ENCODE peak calls at places on chromosomes 6 and 20, in seven cellular contexts. One of them, this sample, is unnamed.

GRCh38 chr6:146347690-146348089 is 195.9 kb upstream of the RAB32 start:
- DNase-seq in activated CD8-positive, alpha-beta T cell treated with anti-CD3 and anti-CD28 coated beads for 36 hours: no peak
- DNase-seq in PC-3: no peak
- DNase-seq in SK-N-SH: no peak
- DNase-seq in cardiac muscle cell: no peak
- DNase-seq in HepG2: no peak
- DNase-seq in heart left ventricle: no peak
- DNase-seq in this sample: no peak

GRCh38 chr20:53737404-53738038 is 143.9 kb upstream of the ZNF217 start:
- DNase-seq in activated CD8-positive, alpha-beta T cell treated with anti-CD3 and anti-CD28 coated beads for 36 hours: no peak
- DNase-seq in PC-3: peak; percentile 29
- DNase-seq in SK-N-SH: no peak
- DNase-seq in cardiac muscle cell: no peak
- DNase-seq in HepG2: no peak
- DNase-seq in heart left ventricle: no peak
- DNase-seq in this sample: no peak

GRCh38 chr6:155646443-155646842 is 190.8 kb upstream of the NOX3 start:
- DNase-seq in activated CD8-positive, alpha-beta T cell treated with anti-CD3 and anti-CD28 coated beads for 36 hours: no peak
- DNase-seq in PC-3: no peak
- DNase-seq in SK-N-SH: no peak
- DNase-seq in cardiac muscle cell: no peak
- DNase-seq in HepG2: no peak
- DNase-seq in heart left ventricle: no peak
- DNase-seq in this sample: no peak

GRCh38 chr6:142885182-142885867 is 59.7 kb downstream of the HIVEP2 start:
- DNase-seq in activated CD8-positive, alpha-beta T cell treated with anti-CD3 and anti-CD28 coated beads for 36 hours: peak; percentile 58
- DNase-seq in PC-3: peak; percentile 94
- DNase-seq in SK-N-SH: no peak
- DNase-seq in cardiac muscle cell: peak; percentile 92
- DNase-seq in HepG2: peak; percentile 84
- DNase-seq in heart left ventricle: peak; percentile 67
- DNase-seq in this sample: peak; percentile 19

GRCh38 chr20:58719258-58719657 is 26.7 kb downstream of the NPEPL1 start:
- DNase-seq in activated CD8-positive, alpha-beta T cell treated with anti-CD3 and anti-CD28 coated beads for 36 hours: no peak
- DNase-seq in PC-3: no peak
- DNase-seq in SK-N-SH: no peak
- DNase-seq in cardiac muscle cell: no peak
- DNase-seq in HepG2: no peak
- DNase-seq in heart left ventricle: no peak
- DNase-seq in this sample: no peak

GRCh38 chr6:137332637-137333228 is 113.5 kb upstream of the IFNGR1 start:
- DNase-seq in activated CD8-positive, alpha-beta T cell treated with anti-CD3 and anti-CD28 coated beads for 36 hours: no peak
- DNase-seq in PC-3: no peak
- DNase-seq in SK-N-SH: no peak
- DNase-seq in cardiac muscle cell: no peak
- DNase-seq in HepG2: no peak
- DNase-seq in heart left ventricle: no peak
- DNase-seq in this sample: no peak

GRCh38 chr20:49925901-49926454 is 10.2 kb upstream of the RNF114 start:
- DNase-seq in activated CD8-positive, alpha-beta T cell treated with anti-CD3 and anti-CD28 coated beads for 36 hours: no peak
- DNase-seq in PC-3: no peak
- DNase-seq in SK-N-SH: no peak
- DNase-seq in cardiac muscle cell: no peak
- DNase-seq in HepG2: no peak
- DNase-seq in heart left ventricle: no peak
- DNase-seq in this sample: no peak

GRCh38 chr20:42553374-42553773 is 636.3 kb downstream of the PTPRT start:
- DNase-seq in activated CD8-positive, alpha-beta T cell treated with anti-CD3 and anti-CD28 coated beads for 36 hours: no peak
- DNase-seq in PC-3: no peak
- DNase-seq in SK-N-SH: no peak
- DNase-seq in cardiac muscle cell: no peak
- DNase-seq in HepG2: no peak
- DNase-seq in heart left ventricle: no peak
- DNase-seq in this sample: no peak

GRCh38 chr20:53786445-53787267 is 193.0 kb upstream of the ZNF217 start:
- DNase-seq in activated CD8-positive, alpha-beta T cell treated with anti-CD3 and anti-CD28 coated beads for 36 hours: no peak
- DNase-seq in PC-3: peak; percentile 71
- DNase-seq in SK-N-SH: no peak
- DNase-seq in cardiac muscle cell: no peak
- DNase-seq in HepG2: peak; percentile 56
- DNase-seq in heart left ventricle: no peak
- DNase-seq in this sample: no peak

GRCh38 chr6:70415660-70416059 is 2.4 kb downstream of the FAM135A start:
- DNase-seq in activated CD8-positive, alpha-beta T cell treated with anti-CD3 and anti-CD28 coated beads for 36 hours: no peak
- DNase-seq in PC-3: peak; percentile 42
- DNase-seq in SK-N-SH: no peak
- DNase-seq in cardiac muscle cell: no peak
- DNase-seq in HepG2: no peak
- DNase-seq in heart left ventricle: no peak
- DNase-seq in this sample: no peak

GRCh38 chr6:13304580-13305255 is 23.6 kb downstream of the TBC1D7 start:
- DNase-seq in activated CD8-positive, alpha-beta T cell treated with anti-CD3 and anti-CD28 coated beads for 36 hours: peak; percentile 15
- DNase-seq in PC-3: no peak
- DNase-seq in SK-N-SH: no peak
- DNase-seq in cardiac muscle cell: no peak
- DNase-seq in HepG2: no peak
- DNase-seq in heart left ventricle: no peak
- DNase-seq in this sample: peak; percentile 63

GRCh38 chr6:143556529-143556928 is 45.0 kb upstream of the FUCA2 start:
- DNase-seq in activated CD8-positive, alpha-beta T cell treated with anti-CD3 and anti-CD28 coated beads for 36 hours: no peak
- DNase-seq in PC-3: no peak
- DNase-seq in SK-N-SH: no peak
- DNase-seq in cardiac muscle cell: no peak
- DNase-seq in HepG2: no peak
- DNase-seq in heart left ventricle: no peak
- DNase-seq in this sample: no peak

GRCh38 chr6:76435174-76435573 is 362.7 kb upstream of the IMPG1 start:
- DNase-seq in activated CD8-positive, alpha-beta T cell treated with anti-CD3 and anti-CD28 coated beads for 36 hours: no peak
- DNase-seq in PC-3: no peak
- DNase-seq in SK-N-SH: no peak
- DNase-seq in cardiac muscle cell: no peak
- DNase-seq in HepG2: no peak
- DNase-seq in heart left ventricle: no peak
- DNase-seq in this sample: no peak

GRCh38 chr6:17281100-17281496 is at the start of gene RBM24:
- DNase-seq in activated CD8-positive, alpha-beta T cell treated with anti-CD3 and anti-CD28 coated beads for 36 hours: peak; percentile 56
- DNase-seq in PC-3: peak; percentile 78
- DNase-seq in SK-N-SH: peak; percentile 78
- DNase-seq in cardiac muscle cell: peak; percentile 62
- DNase-seq in HepG2: peak; percentile 66
- DNase-seq in heart left ventricle: peak; percentile 50
- DNase-seq in this sample: peak; percentile 40

GRCh38 chr6:11363881-11364576 is 131.6 kb upstream of the NEDD9 start:
- DNase-seq in activated CD8-positive, alpha-beta T cell treated with anti-CD3 and anti-CD28 coated beads for 36 hours: peak; percentile 86
- DNase-seq in PC-3: no peak
- DNase-seq in SK-N-SH: no peak
- DNase-seq in cardiac muscle cell: no peak
- DNase-seq in HepG2: no peak
- DNase-seq in heart left ventricle: no peak
- DNase-seq in this sample: peak; percentile 21

GRCh38 chr6:129748212-129748900 is 38.4 kb upstream of the ARHGAP18 start:
- DNase-seq in activated CD8-positive, alpha-beta T cell treated with anti-CD3 and anti-CD28 coated beads for 36 hours: peak; percentile 78
- DNase-seq in PC-3: peak; percentile 70
- DNase-seq in SK-N-SH: no peak
- DNase-seq in cardiac muscle cell: no peak
- DNase-seq in HepG2: peak; percentile 79
- DNase-seq in heart left ventricle: peak; percentile 27
- DNase-seq in this sample: peak; percentile 50

GRCh38 chr6:35552285-35552917 is 39.7 kb upstream of the TULP1 start:
- DNase-seq in activated CD8-positive, alpha-beta T cell treated with anti-CD3 and anti-CD28 coated beads for 36 hours: peak; percentile 82
- DNase-seq in PC-3: peak; percentile 80
- DNase-seq in SK-N-SH: peak; percentile 40
- DNase-seq in cardiac muscle cell: no peak
- DNase-seq in HepG2: peak; percentile 40
- DNase-seq in heart left ventricle: no peak
- DNase-seq in this sample: peak; percentile 34

GRCh38 chr6:1135726-1136414 is 176.0 kb upstream of the FOXQ1 start:
- DNase-seq in activated CD8-positive, alpha-beta T cell treated with anti-CD3 and anti-CD28 coated beads for 36 hours: no peak
- DNase-seq in PC-3: no peak
- DNase-seq in SK-N-SH: no peak
- DNase-seq in cardiac muscle cell: no peak
- DNase-seq in HepG2: no peak
- DNase-seq in heart left ventricle: no peak
- DNase-seq in this sample: no peak

GRCh38 chr6:16130437-16130891 is 1.6 kb downstream of the MYLIP start:
- DNase-seq in activated CD8-positive, alpha-beta T cell treated with anti-CD3 and anti-CD28 coated beads for 36 hours: peak; percentile 26
- DNase-seq in PC-3: peak; percentile 87
- DNase-seq in SK-N-SH: no peak
- DNase-seq in cardiac muscle cell: peak; percentile 62
- DNase-seq in HepG2: no peak
- DNase-seq in heart left ventricle: no peak
- DNase-seq in this sample: no peak

GRCh38 chr20:42844751-42845150 is 345.0 kb downstream of the PTPRT start:
- DNase-seq in activated CD8-positive, alpha-beta T cell treated with anti-CD3 and anti-CD28 coated beads for 36 hours: no peak
- DNase-seq in PC-3: no peak
- DNase-seq in SK-N-SH: no peak
- DNase-seq in cardiac muscle cell: no peak
- DNase-seq in HepG2: no peak
- DNase-seq in heart left ventricle: no peak
- DNase-seq in this sample: no peak

GRCh38 chr6:72149715-72150114 is 263.4 kb downstream of the RIMS1 start:
- DNase-seq in activated CD8-positive, alpha-beta T cell treated with anti-CD3 and anti-CD28 coated beads for 36 hours: no peak
- DNase-seq in PC-3: no peak
- DNase-seq in SK-N-SH: no peak
- DNase-seq in cardiac muscle cell: no peak
- DNase-seq in HepG2: no peak
- DNase-seq in heart left ventricle: no peak
- DNase-seq in this sample: no peak

GRCh38 chr6:3264356-3264755 is 5.6 kb downstream of the PSMG4 start:
- DNase-seq in activated CD8-positive, alpha-beta T cell treated with anti-CD3 and anti-CD28 coated beads for 36 hours: no peak
- DNase-seq in PC-3: no peak
- DNase-seq in SK-N-SH: no peak
- DNase-seq in cardiac muscle cell: no peak
- DNase-seq in HepG2: no peak
- DNase-seq in heart left ventricle: no peak
- DNase-seq in this sample: no peak

GRCh38 chr6:113636357-113636824 is 220.8 kb upstream of the MARCKS start:
- DNase-seq in activated CD8-positive, alpha-beta T cell treated with anti-CD3 and anti-CD28 coated beads for 36 hours: no peak
- DNase-seq in PC-3: no peak
- DNase-seq in SK-N-SH: no peak
- DNase-seq in cardiac muscle cell: no peak
- DNase-seq in HepG2: peak; percentile 26
- DNase-seq in heart left ventricle: no peak
- DNase-seq in this sample: no peak

GRCh38 chr6:84150680-84151079 is 76.8 kb downstream of the CEP162 start:
- DNase-seq in activated CD8-positive, alpha-beta T cell treated with anti-CD3 and anti-CD28 coated beads for 36 hours: peak; percentile 9
- DNase-seq in PC-3: no peak
- DNase-seq in SK-N-SH: no peak
- DNase-seq in cardiac muscle cell: no peak
- DNase-seq in HepG2: no peak
- DNase-seq in heart left ventricle: no peak
- DNase-seq in this sample: no peak

GRCh38 chr6:44059359-44060342 is 67.6 kb downstream of the MRPL14 start:
- DNase-seq in activated CD8-positive, alpha-beta T cell treated with anti-CD3 and anti-CD28 coated beads for 36 hours: no peak
- DNase-seq in PC-3: peak; percentile 59
- DNase-seq in SK-N-SH: no peak
- DNase-seq in cardiac muscle cell: no peak
- DNase-seq in HepG2: no peak
- DNase-seq in heart left ventricle: peak; percentile 84
- DNase-seq in this sample: no peak

GRCh38 chr6:151661928-151662327 is 145.6 kb upstream of the ESR1 start:
- DNase-seq in activated CD8-positive, alpha-beta T cell treated with anti-CD3 and anti-CD28 coated beads for 36 hours: no peak
- DNase-seq in PC-3: peak; percentile 10
- DNase-seq in SK-N-SH: no peak
- DNase-seq in cardiac muscle cell: no peak
- DNase-seq in HepG2: no peak
- DNase-seq in heart left ventricle: no peak
- DNase-seq in this sample: no peak
- TF ChIP-seq CTCF in activated CD8-positive, alpha-beta T cell treated with anti-CD3 and anti-CD28 coated beads for 36 hours: no peak
- TF ChIP-seq CTCF in PC-3: peak; percentile 52
- TF ChIP-seq CTCF in SK-N-SH: peak; percentile 31
- TF ChIP-seq CTCF in cardiac muscle cell: peak; percentile 33
- TF ChIP-seq CTCF in HepG2: no peak
- TF ChIP-seq CTCF in heart left ventricle: no peak
- TF ChIP-seq CTCF in this sample: peak; percentile 50

GRCh38 chr20:39364320-39364719 is 402.2 kb downstream of the DHX35 start:
- DNase-seq in activated CD8-positive, alpha-beta T cell treated with anti-CD3 and anti-CD28 coated beads for 36 hours: no peak
- DNase-seq in PC-3: no peak
- DNase-seq in SK-N-SH: no peak
- DNase-seq in cardiac muscle cell: no peak
- DNase-seq in HepG2: no peak
- DNase-seq in heart left ventricle: no peak
- DNase-seq in this sample: no peak
- TF ChIP-seq CTCF in activated CD8-positive, alpha-beta T cell treated with anti-CD3 and anti-CD28 coated beads for 36 hours: no peak
- TF ChIP-seq CTCF in PC-3: no peak
- TF ChIP-seq CTCF in SK-N-SH: no peak
- TF ChIP-seq CTCF in cardiac muscle cell: no peak
- TF ChIP-seq CTCF in HepG2: no peak
- TF ChIP-seq CTCF in heart left ventricle: no peak
- TF ChIP-seq CTCF in this sample: no peak

GRCh38 chr6:45947807-45948206 is 67.9 kb downstream of the CLIC5 start:
- DNase-seq in activated CD8-positive, alpha-beta T cell treated with anti-CD3 and anti-CD28 coated beads for 36 hours: no peak
- DNase-seq in PC-3: no peak
- DNase-seq in SK-N-SH: no peak
- DNase-seq in cardiac muscle cell: no peak
- DNase-seq in HepG2: no peak
- DNase-seq in heart left ventricle: no peak
- DNase-seq in this sample: no peak

GRCh38 chr6:45949256-45949655 is 66.4 kb downstream of the CLIC5 start:
- DNase-seq in activated CD8-positive, alpha-beta T cell treated with anti-CD3 and anti-CD28 coated beads for 36 hours: no peak
- DNase-seq in PC-3: peak; percentile 21
- DNase-seq in SK-N-SH: no peak
- DNase-seq in cardiac muscle cell: no peak
- DNase-seq in HepG2: no peak
- DNase-seq in heart left ventricle: no peak
- DNase-seq in this sample: no peak

GRCh38 chr6:45946887-45947286 is 68.8 kb downstream of the CLIC5 start:
- DNase-seq in activated CD8-positive, alpha-beta T cell treated with anti-CD3 and anti-CD28 coated beads for 36 hours: no peak
- DNase-seq in PC-3: no peak
- DNase-seq in SK-N-SH: no peak
- DNase-seq in cardiac muscle cell: no peak
- DNase-seq in HepG2: no peak
- DNase-seq in heart left ventricle: no peak
- DNase-seq in this sample: no peak

GRCh38 chr6:45942953-45943352 is 72.7 kb downstream of the CLIC5 start:
- DNase-seq in activated CD8-positive, alpha-beta T cell treated with anti-CD3 and anti-CD28 coated beads for 36 hours: no peak
- DNase-seq in PC-3: no peak
- DNase-seq in SK-N-SH: no peak
- DNase-seq in cardiac muscle cell: no peak
- DNase-seq in HepG2: no peak
- DNase-seq in heart left ventricle: no peak
- DNase-seq in this sample: no peak

GRCh38 chr6:45946352-45946751 is 69.3 kb downstream of the CLIC5 start:
- DNase-seq in activated CD8-positive, alpha-beta T cell treated with anti-CD3 and anti-CD28 coated beads for 36 hours: peak; percentile 15
- DNase-seq in PC-3: peak; percentile 32
- DNase-seq in SK-N-SH: peak; percentile 44
- DNase-seq in cardiac muscle cell: peak; percentile 53
- DNase-seq in HepG2: peak; percentile 25
- DNase-seq in heart left ventricle: peak; percentile 45
- DNase-seq in this sample: no peak
- TF ChIP-seq CTCF in activated CD8-positive, alpha-beta T cell treated with anti-CD3 and anti-CD28 coated beads for 36 hours: no peak
- TF ChIP-seq CTCF in PC-3: peak; percentile 52
- TF ChIP-seq CTCF in SK-N-SH: peak; percentile 69
- TF ChIP-seq CTCF in cardiac muscle cell: peak; percentile 71
- TF ChIP-seq CTCF in HepG2: peak; percentile 48
- TF ChIP-seq CTCF in heart left ventricle: peak; percentile 27
- TF ChIP-seq CTCF in this sample: peak; percentile 33

DNA sequence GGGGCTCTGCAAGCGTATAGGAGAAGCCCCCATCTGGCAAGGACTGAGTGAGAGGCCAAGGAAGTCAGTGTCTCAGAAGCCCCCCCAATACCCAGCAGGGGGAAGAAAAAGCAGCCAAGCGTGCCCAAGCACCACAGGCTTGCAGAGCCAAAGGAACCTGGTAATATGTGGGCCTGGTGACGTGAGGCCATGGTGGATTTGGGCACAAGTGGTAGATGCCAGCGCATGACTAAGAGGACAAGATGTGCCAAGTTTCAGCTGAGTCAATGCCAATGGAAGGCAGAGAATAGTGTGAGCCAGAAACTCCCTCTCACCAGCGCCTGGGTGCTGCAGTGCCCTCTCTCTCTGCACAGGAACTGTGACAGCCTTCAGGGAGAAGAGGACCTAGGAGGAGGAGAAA is 110.0 kb downstream of the QRSL1 start:
- DNase-seq in activated CD8-positive, alpha-beta T cell treated with anti-CD3 and anti-CD28 coated beads for 36 hours: no peak
- DNase-seq in PC-3: peak; percentile 96
- DNase-seq in SK-N-SH: no peak
- DNase-seq in cardiac muscle cell: no peak
- DNase-seq in HepG2: no peak
- DNase-seq in heart left ventricle: peak; percentile 82
- DNase-seq in this sample: no peak
- TF ChIP-seq CTCF in activated CD8-positive, alpha-beta T cell treated with anti-CD3 and anti-CD28 coated beads for 36 hours: no peak
- TF ChIP-seq CTCF in PC-3: peak; percentile 32
- TF ChIP-seq CTCF in SK-N-SH: no peak
- TF ChIP-seq CTCF in cardiac muscle cell: no peak
- TF ChIP-seq CTCF in HepG2: no peak
- TF ChIP-seq CTCF in heart left ventricle: no peak
- TF ChIP-seq CTCF in this sample: no peak

This sample was measured in GM13977.